ENCODE peak calls at places on chromosomes 12 and 14, in six cellular contexts. H, N, A, I, R and X are unnamed samples.

GRCh38 chr12:2616763-2617162 is 178.0 kb upstream of the FKBP4 start:
- DNase-seq in H (no peak), N (no peak), A (no peak), I (no peak), R (no peak), X (no peak)

GRCh38 chr14:60643443-60644402 is 5.6 kb downstream of the SIX1 start:
- DNase-seq in H (no peak), N (no peak), A (no peak), I (peak), R (no peak), X (no peak)

GRCh38 chr14:61280092-61280525 is 1.0 kb downstream of the TMEM30B start:
- DNase-seq in H (no peak), N (no peak), A (no peak), I (no peak), R (peak), X (no peak)

GRCh38 chr14:24132061-24132685 is 1.7 kb downstream of the FITM1 start:
- DNase-seq in H (no peak), N (no peak), A (no peak), I (no peak), R (no peak), X (no peak)

GRCh38 chr14:98136019-98136418 is 1136.0 kb downstream of the BCL11B start:
- DNase-seq in H (no peak), N (no peak), A (no peak), I (no peak), R (no peak), X (no peak)

GRCh38 chr14:84006643-84007137 is 1523.3 kb upstream of the FLRT2 start:
- DNase-seq in H (no peak), N (no peak), A (no peak), I (no peak), R (no peak), X (no peak)

GRCh38 chr12:96033549-96034389 is 1.6 kb downstream of the LTA4H start:
- DNase-seq in H (no peak), N (no peak), A (no peak), I (no peak), R (no peak), X (no peak)

GRCh38 chr12:22275847-22276246 is 58.7 kb downstream of the ST8SIA1 start:
- DNase-seq in H (no peak), N (no peak), A (peak), I (no peak), R (no peak), X (no peak)

GRCh38 chr12:106585862-106586534 is 3.2 kb downstream of the RFX4 start:
- DNase-seq in H (no peak), N (no peak), A (no peak), I (no peak), R (peak), X (no peak)

GRCh38 chr12:88553941-88554658 is 26.2 kb downstream of the KITLG start:
- DNase-seq in H (peak), N (no peak), A (no peak), I (peak), R (peak), X (no peak)

GRCh38 chr12:88638956-88639355 is 58.7 kb upstream of the KITLG start:
- DNase-seq in H (no peak), N (no peak), A (no peak), I (no peak), R (no peak), X (no peak)

GRCh38 chr12:45633733-45634132 is 95.8 kb upstream of the ARID2 start:
- DNase-seq in H (no peak), N (no peak), A (no peak), I (no peak), R (no peak), X (no peak)

GRCh38 chr14:103847439-103847953 is at the start of gene PPP1R13B:
- DNase-seq in H (peak), N (peak), A (no peak), I (peak), R (peak), X (peak)

GRCh38 chr14:68210729-68211299 is 391.2 kb downstream of the RAD51B start:
- DNase-seq in H (no peak), N (peak), A (no peak), I (peak), R (no peak), X (peak)

GRCh38 chr12:55931780-55932545 is 1.0 kb downstream of the DGKA start:
- DNase-seq in H (no peak), N (peak), A (no peak), I (no peak), R (peak), X (no peak)

GRCh38 chr12:11545438-11546330 is 103.8 kb upstream of the ETV6 start:
- DNase-seq in H (no peak), N (no peak), A (no peak), I (no peak), R (peak), X (peak)

GRCh38 chr14:33762462-33762861 is 188.4 kb downstream of the EGLN3 start:
- DNase-seq in H (no peak), N (no peak), A (no peak), I (no peak), R (no peak), X (no peak)

GRCh38 chr12:78963439-78964222 is 99.1 kb downstream of the SYT1 start:
- DNase-seq in H (peak), N (no peak), A (no peak), I (no peak), R (no peak), X (no peak)

GRCh38 chr14:93045211-93045674 is 70.5 kb downstream of the ITPK1 start:
- DNase-seq in H (no peak), N (no peak), A (no peak), I (peak), R (no peak), X (no peak)

GRCh38 chr12:4268549-4269181 is 4.9 kb upstream of the CCND2 start:
- DNase-seq in H (no peak), N (no peak), A (no peak), I (no peak), R (no peak), X (no peak)

GRCh38 chr12:41011939-41012338 is 176.2 kb upstream of the PDZRN4 start:
- DNase-seq in H (no peak), N (no peak), A (no peak), I (peak), R (no peak), X (no peak)

GRCh38 chr12:70664463-70664862 is 27.2 kb upstream of the PTPRB start:
- DNase-seq in H (no peak), N (no peak), A (no peak), I (no peak), R (peak), X (no peak)

GRCh38 chr12:9276990-9277389 is 68.8 kb upstream of the PZP start:
- DNase-seq in H (no peak), N (no peak), A (no peak), I (no peak), R (no peak), X (no peak)

GRCh38 chr14:78356406-78356805 is 186.2 kb downstream of the NRXN3 start:
- DNase-seq in H (no peak), N (no peak), A (no peak), I (no peak), R (no peak), X (no peak)

GRCh38 chr12:99138397-99138796 is 493.3 kb downstream of the APAF1 start:
- DNase-seq in H (no peak), N (no peak), A (no peak), I (no peak), R (no peak), X (no peak)

GRCh38 chr12:108289342-108290131 is 49.6 kb downstream of the CMKLR1 start:
- DNase-seq in H (no peak), N (no peak), A (no peak), I (no peak), R (no peak), X (no peak)

GRCh38 chr14:89422952-89423345 is 5.9 kb upstream of the FOXN3 start:
- DNase-seq in H (no peak), N (no peak), A (no peak), I (no peak), R (no peak), X (no peak)

GRCh38 chr14:95149441-95149840 is 7.9 kb downstream of the DICER1 start:
- DNase-seq in H (no peak), N (no peak), A (no peak), I (no peak), R (no peak), X (no peak)

DNA sequence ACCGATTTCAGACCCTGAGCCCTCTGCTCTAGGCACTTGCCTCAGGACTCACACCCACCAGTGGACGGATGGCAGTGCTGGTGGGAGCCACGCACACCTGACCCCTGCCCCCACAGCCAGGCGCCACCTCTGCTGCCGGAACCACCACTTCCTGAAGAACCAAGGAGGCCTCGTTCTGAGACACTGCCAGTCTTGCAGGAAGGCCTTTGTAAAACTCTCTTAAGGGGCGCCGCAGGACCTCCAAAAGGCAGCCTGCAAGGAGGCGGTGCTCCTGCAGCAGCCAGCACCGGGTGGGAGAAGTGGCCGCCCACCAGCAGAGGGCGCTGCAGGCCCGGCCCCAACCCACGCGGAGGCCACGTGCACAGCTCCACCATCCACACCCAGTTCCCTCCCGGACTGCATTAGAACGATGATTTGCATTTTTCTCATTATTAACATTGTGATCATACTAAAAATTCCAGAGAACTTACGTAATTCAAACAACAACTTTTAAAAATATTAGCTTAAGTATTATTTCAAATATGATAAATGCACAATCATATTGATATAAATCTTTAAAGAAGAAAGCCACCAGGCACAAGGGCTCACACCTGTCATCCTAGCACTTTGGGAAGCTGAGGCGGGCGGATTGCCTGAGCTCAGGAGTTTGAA is 12.8 kb downstream of the STX2 start:
- DNase-seq in H (no peak), N (peak), A (peak), I (peak), R (peak), X (no peak)
- TF ChIP-seq JUND in H (no peak), N (peak), A (peak), I (no peak), R (no peak), X (no peak)

DNA sequence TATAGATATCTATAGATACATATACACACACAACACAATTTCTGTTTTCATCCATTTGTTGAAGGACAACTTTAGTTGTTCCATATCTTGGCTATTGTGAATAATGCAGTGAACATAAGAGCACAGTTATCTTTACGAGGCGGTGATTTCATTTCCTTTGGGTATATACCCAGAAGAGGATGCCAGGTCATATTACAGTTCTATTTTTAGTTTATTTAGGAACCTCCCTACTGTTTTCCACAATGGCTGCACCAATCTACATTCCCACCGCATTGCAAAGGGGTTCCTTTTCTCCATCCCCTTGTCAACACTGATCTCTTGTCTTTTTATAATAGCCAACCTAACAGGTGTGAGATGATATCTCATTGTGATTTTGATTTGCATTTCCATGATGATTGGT is 143.4 kb upstream of the ARHGAP5 start:
- DNase-seq in H (no peak), N (no peak), A (no peak), I (no peak), R (no peak), X (no peak)
- H3K4me2 ChIP-seq in H (peak), N (no peak), A (no peak), I (no peak), R (no peak), X (no peak)

GRCh38 chr14:99996951-99997571 is 68.2 kb upstream of the EVL start:
- DNase-seq in H (no peak), N (no peak), A (no peak), I (no peak), R (no peak), X (no peak)
- TF ChIP-seq JUND in H (no peak), N (no peak), A (no peak), I (no peak), R (no peak), X (no peak)

GRCh38 chr12:54207539-54208267 is 18.9 kb upstream of the SMUG1 start:
- DNase-seq in H (peak), N (peak), A (no peak), I (peak), R (peak), X (no peak)

GRCh38 chr12:54201001-54201794 is 12.4 kb upstream of the SMUG1 start:
- DNase-seq in H (peak), N (peak), A (no peak), I (peak), R (peak), X (no peak)

GRCh38 chr12:54206807-54207206 is 18.0 kb upstream of the SMUG1 start:
- DNase-seq in H (no peak), N (no peak), A (no peak), I (no peak), R (no peak), X (no peak)

GRCh38 chr12:54200412-54200811 is 11.6 kb upstream of the SMUG1 start:
- DNase-seq in H (no peak), N (no peak), A (no peak), I (no peak), R (no peak), X (no peak)

DNA sequence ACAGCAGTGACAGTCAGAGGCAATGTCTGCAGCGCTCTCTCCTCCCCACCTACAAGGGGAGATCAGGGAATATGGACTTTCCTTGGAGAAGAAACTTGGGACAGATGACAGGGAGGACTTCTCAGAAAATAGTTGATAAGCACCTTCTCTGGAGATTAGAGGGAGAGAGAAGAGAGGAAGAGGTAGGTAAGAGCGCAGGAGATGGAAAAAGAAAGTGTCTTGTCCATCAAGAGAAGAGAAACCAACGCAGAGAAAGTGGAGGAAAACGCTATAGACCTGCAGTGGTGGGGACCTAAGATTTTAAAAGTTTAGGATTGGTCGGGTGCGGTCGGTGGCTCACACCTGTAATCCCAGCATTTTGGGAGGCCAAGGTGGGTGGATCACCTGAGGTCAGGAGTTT is 15.5 kb upstream of the SMUG1 start:
- DNase-seq in H (no peak), N (no peak), A (no peak), I (no peak), R (no peak), X (no peak)
- H3K4me2 ChIP-seq in H (no peak), N (no peak), A (no peak), I (no peak), R (no peak), X (no peak)

GRCh38 chr12:29314421-29314820 is 66.6 kb downstream of the ERGIC2 start:
- DNase-seq in H (no peak), N (no peak), A (no peak), I (no peak), R (no peak), X (no peak)

GRCh38 chr12:29320295-29321090 is 60.5 kb downstream of the ERGIC2 start:
- DNase-seq in H (no peak), N (no peak), A (no peak), I (peak), R (no peak), X (no peak)

GRCh38 chr12:29316772-29317171 is 64.2 kb downstream of the ERGIC2 start:
- DNase-seq in H (no peak), N (no peak), A (peak), I (no peak), R (no peak), X (no peak)

GRCh38 chr12:29322157-29322556 is 58.8 kb downstream of the ERGIC2 start:
- DNase-seq in H (no peak), N (no peak), A (no peak), I (no peak), R (no peak), X (no peak)

GRCh38 chr12:29317556-29318363 is 63.2 kb downstream of the ERGIC2 start:
- DNase-seq in H (peak), N (peak), A (peak), I (peak), R (peak), X (peak)
- TF ChIP-seq JUND in H (no peak), N (no peak), A (peak), I (no peak), R (no peak), X (no peak)

GRCh38 chr14:102481371-102481770 is 28.2 kb downstream of the ANKRD9 start:
- DNase-seq in H (no peak), N (no peak), A (no peak), I (no peak), R (no peak), X (no peak)
- H3K4me2 ChIP-seq in H (peak), N (no peak), A (no peak), I (peak), R (no peak), X (no peak)

GRCh38 chr12:6363330-6364036 is 11.9 kb downstream of the SCNN1A start:
- DNase-seq in H (no peak), N (peak), A (no peak), I (peak), R (peak), X (no peak)
- TF ChIP-seq JUND in H (no peak), N (no peak), A (no peak), I (no peak), R (no peak), X (no peak)

GRCh38 chr12:122893208-122894151 is 2.4 kb downstream of the VPS37B start:
- DNase-seq in H (no peak), N (no peak), A (no peak), I (no peak), R (no peak), X (no peak)

GRCh38 chr12:122889658-122890561 is 6.0 kb downstream of the VPS37B start:
- DNase-seq in H (no peak), N (no peak), A (no peak), I (no peak), R (no peak), X (no peak)

GRCh38 chr12:122895290-122895689 is 634 bp downstream of the VPS37B start:
- DNase-seq in H (no peak), N (no peak), A (no peak), I (no peak), R (peak), X (no peak)

GRCh38 chr12:122894173-122895121 is 1.5 kb downstream of the VPS37B start:
- DNase-seq in H (no peak), N (no peak), A (no peak), I (no peak), R (no peak), X (no peak)

DNA sequence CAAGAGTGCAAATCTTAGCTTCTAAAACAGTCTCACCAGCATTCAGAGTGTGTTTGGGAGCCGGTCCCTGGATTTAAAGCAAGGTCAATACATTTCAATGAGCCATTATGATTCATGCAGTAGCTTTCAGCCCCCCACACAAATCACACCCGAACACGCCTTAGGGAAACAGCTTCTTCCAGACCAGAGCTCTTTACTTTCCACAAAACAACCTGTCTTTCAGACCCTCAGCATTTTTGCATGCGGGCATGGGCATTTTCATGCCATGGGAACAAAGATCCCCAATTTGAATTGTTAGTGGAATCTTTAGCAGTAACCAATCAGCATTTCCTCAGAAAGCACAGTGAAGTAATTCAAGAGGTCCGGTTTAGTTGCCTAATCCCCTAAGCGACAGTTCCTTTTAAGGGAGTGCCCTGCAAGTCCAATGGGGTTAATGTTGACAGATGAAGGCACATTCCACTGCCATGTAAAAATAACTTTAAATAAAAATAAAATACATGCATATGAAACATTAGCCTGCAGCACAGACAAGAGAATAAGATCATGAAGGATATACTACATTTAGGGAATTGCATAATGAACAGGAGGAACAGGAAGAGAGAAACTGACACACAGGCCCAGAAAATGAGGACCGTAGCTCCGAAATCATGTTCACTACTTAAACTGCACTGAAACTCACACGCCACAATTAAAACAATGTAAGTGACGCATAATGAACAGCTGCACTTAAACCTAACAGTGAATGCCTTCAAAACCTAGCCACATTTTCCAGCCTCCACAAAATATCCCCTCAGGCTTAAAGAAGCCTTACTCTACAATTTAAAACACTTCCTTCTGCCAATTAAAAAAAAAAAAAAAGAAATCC is 4.0 kb downstream of the VPS37B start:
- DNase-seq in H (no peak), N (no peak), A (no peak), I (no peak), R (no peak), X (no peak)
- H3K4me2 ChIP-seq in H (peak), N (peak), A (peak), I (peak), R (no peak), X (peak)